ENCODE peak calls at places on chromosome 16, in five cellular contexts. E is osteocyte; M is NCI-H1105; L is WTC11; G is activated effector memory CD4-positive, alpha-beta T cell treated with anti-CD3 and anti-CD28 coated beads, Interleukin-2, amount 50 U/mL, for 16 hours. Q is an unnamed sample.

GRCh38 chr16:27867122-27868110 is 196.1 kb downstream of the GSG1L start:
- DNase-seq in G (peak), M (no peak), L (peak), E (peak), Q (no peak)

GRCh38 chr16:4601317-4602186 is 13.1 kb downstream of the UBALD1 start:
- DNase-seq in G (no peak), M (peak), E (no peak), L (no peak), Q (no peak)

GRCh38 chr16:60811051-60811608 is 1225.1 kb downstream of the CDH8 start:
- DNase-seq in M (no peak), G (no peak), E (no peak), L (no peak), Q (no peak)

GRCh38 chr16:57141822-57142631 is 43.8 kb downstream of the PSME3IP1 start:
- DNase-seq in L (no peak), M (no peak), E (no peak), G (no peak), Q (no peak)

GRCh38 chr16:54080524-54081008 is 206.0 kb downstream of the IRX3 start:
- DNase-seq in E (no peak), M (no peak), G (no peak), L (no peak), Q (no peak)

GRCh38 chr16:65989861-65990260 is 376.6 kb upstream of the CDH5 start:
- DNase-seq in M (no peak), G (no peak), L (no peak), E (no peak), Q (no peak)

GRCh38 chr16:88844412-88845118 is 12.2 kb downstream of the GALNS start:
- DNase-seq in E (no peak), L (peak), G (no peak), M (no peak), Q (no peak)

GRCh38 chr16:69761983-69762842 is at the start of gene WWP2:
- DNase-seq in E (peak), M (peak), G (peak), L (peak), Q (peak)

GRCh38 chr16:17548825-17549224 is 78.1 kb upstream of the XYLT1 start:
- DNase-seq in L (no peak), G (no peak), E (no peak), M (no peak), Q (no peak)

GRCh38 chr16:3494574-3494973 is 715 bp downstream of the C16orf90 start:
- DNase-seq in L (no peak), M (no peak), G (peak), E (no peak), Q (no peak)

GRCh38 chr16:60295451-60295850 is 1561.3 kb upstream of the GOT2 start:
- DNase-seq in M (no peak), G (no peak), E (no peak), L (no peak), Q (no peak)

GRCh38 chr16:10561001-10561400 is 19.4 kb downstream of the EMP2 start:
- DNase-seq in E (no peak), G (no peak), M (no peak), L (no peak), Q (no peak)

GRCh38 chr16:69724981-69725479 is 1.3 kb downstream of the NQO1 start:
- DNase-seq in G (no peak), L (no peak), E (no peak), M (no peak), Q (no peak)

GRCh38 chr16:1537138-1537577 is 3.7 kb downstream of the TMEM204 start:
- DNase-seq in E (no peak), G (no peak), M (no peak), L (no peak), Q (no peak)

GRCh38 chr16:67163903-67164558 is 514 bp upstream of the HSF4 start:
- DNase-seq in G (no peak), M (no peak), E (no peak), L (no peak), Q (no peak)

GRCh38 chr16:70808371-70808770 is 7.4 kb upstream of the VAC14 start:
- DNase-seq in G (no peak), L (no peak), E (no peak), M (no peak), Q (no peak)

GRCh38 chr16:15810411-15810810 is 46.4 kb downstream of the MYH11 start:
- DNase-seq in E (no peak), G (no peak), M (no peak), L (no peak), Q (no peak)

GRCh38 chr16:68074850-68075249 is 10.3 kb upstream of the NFATC3 start:
- DNase-seq in G (peak), M (no peak), E (no peak), L (no peak), Q (no peak)

GRCh38 chr16:70804153-70804728 is 3.3 kb upstream of the VAC14 start:
- DNase-seq in G (no peak), M (no peak), L (no peak), E (peak), Q (no peak)

GRCh38 chr16:16025214-16025968 is 76.0 kb downstream of the ABCC1 start:
- DNase-seq in G (peak), L (no peak), E (peak), M (no peak), Q (no peak)

GRCh38 chr16:30541502-30542329 is 7.1 kb upstream of the ZNF747 start:
- DNase-seq in M (no peak), L (no peak), G (no peak), E (no peak), Q (no peak)

GRCh38 chr16:12677472-12677871 is 126.2 kb downstream of the CPPED1 start:
- DNase-seq in G (no peak), L (no peak), E (no peak), M (no peak), Q (no peak)

GRCh38 chr16:81808933-81809480 is 29.9 kb downstream of the PLCG2 start:
- DNase-seq in L (no peak), M (no peak), E (no peak), G (no peak), Q (no peak)

GRCh38 chr16:76866994-76867393 is 324.0 kb upstream of the MON1B start:
- DNase-seq in G (no peak), L (no peak), M (no peak), E (no peak), Q (no peak)

Q was measured in cardiac septum.